ENCODE peak calls at places on chromosomes 6 and 20, in eight cellular contexts. One of them, this sample, is unnamed.

GRCh38 chr6:6766230-6766905 is 177.8 kb downstream of the LY86 start:
- DNase-seq in nephron progenitor cell: no peak
- DNase-seq in WTC11: no peak
- DNase-seq in NCI-H2171 treated with DMSO at 0.1 percent for 48 hours: no peak
- DNase-seq in body of pancreas: no peak
- DNase-seq in MM.1S: peak; percentile 53
- DNase-seq in fibroblast of lung: no peak
- DNase-seq in COR-L47: no peak
- DNase-seq in this sample: peak; percentile 82

GRCh38 chr6:111242452-111242851 is 155.1 kb downstream of the SLC16A10 start:
- DNase-seq in WTC11: no peak
- DNase-seq in body of pancreas: no peak
- DNase-seq in fibroblast of lung: no peak
- DNase-seq in MM.1S: no peak
- DNase-seq in nephron progenitor cell: no peak
- DNase-seq in COR-L47: no peak
- DNase-seq in NCI-H2171 treated with DMSO at 0.1 percent for 48 hours: no peak
- DNase-seq in this sample: no peak

GRCh38 chr6:148825492-148825891 is 78.7 kb downstream of the UST start:
- DNase-seq in NCI-H2171 treated with DMSO at 0.1 percent for 48 hours: no peak
- DNase-seq in nephron progenitor cell: no peak
- DNase-seq in fibroblast of lung: no peak
- DNase-seq in WTC11: no peak
- DNase-seq in body of pancreas: no peak
- DNase-seq in MM.1S: no peak
- DNase-seq in COR-L47: no peak
- DNase-seq in this sample: no peak

GRCh38 chr6:136439514-136440186 is 110.6 kb downstream of the MAP7 start:
- DNase-seq in fibroblast of lung: no peak
- DNase-seq in nephron progenitor cell: no peak
- DNase-seq in NCI-H2171 treated with DMSO at 0.1 percent for 48 hours: peak; percentile 10
- DNase-seq in body of pancreas: no peak
- DNase-seq in WTC11: no peak
- DNase-seq in COR-L47: no peak
- DNase-seq in MM.1S: no peak
- DNase-seq in this sample: no peak

GRCh38 chr6:159953091-159953581 is 15.7 kb upstream of the IGF2R start:
- DNase-seq in fibroblast of lung: peak; percentile 92
- DNase-seq in body of pancreas: no peak
- DNase-seq in NCI-H2171 treated with DMSO at 0.1 percent for 48 hours: no peak
- DNase-seq in MM.1S: no peak
- DNase-seq in nephron progenitor cell: no peak
- DNase-seq in COR-L47: no peak
- DNase-seq in WTC11: no peak
- DNase-seq in this sample: no peak

GRCh38 chr6:2959909-2960719 is 11.3 kb downstream of the SERPINB6 start:
- DNase-seq in MM.1S: no peak
- DNase-seq in body of pancreas: no peak
- DNase-seq in COR-L47: no peak
- DNase-seq in fibroblast of lung: peak; percentile 55
- DNase-seq in nephron progenitor cell: no peak
- DNase-seq in NCI-H2171 treated with DMSO at 0.1 percent for 48 hours: no peak
- DNase-seq in WTC11: peak; percentile 46
- DNase-seq in this sample: no peak

GRCh38 chr20:44166008-44166407 is 21.0 kb downstream of the JPH2 start:
- DNase-seq in body of pancreas: no peak
- DNase-seq in COR-L47: no peak
- DNase-seq in fibroblast of lung: no peak
- DNase-seq in nephron progenitor cell: no peak
- DNase-seq in NCI-H2171 treated with DMSO at 0.1 percent for 48 hours: no peak
- DNase-seq in MM.1S: no peak
- DNase-seq in WTC11: no peak
- DNase-seq in this sample: no peak

GRCh38 chr6:53377793-53378192 is 29.0 kb upstream of the ELOVL5 start:
- DNase-seq in NCI-H2171 treated with DMSO at 0.1 percent for 48 hours: no peak
- DNase-seq in MM.1S: no peak
- DNase-seq in COR-L47: no peak
- DNase-seq in body of pancreas: no peak
- DNase-seq in fibroblast of lung: no peak
- DNase-seq in nephron progenitor cell: no peak
- DNase-seq in WTC11: no peak
- DNase-seq in this sample: no peak

GRCh38 chr20:53163486-53163885 is 191.3 kb downstream of the TSHZ2 start:
- DNase-seq in fibroblast of lung: peak; percentile 39
- DNase-seq in nephron progenitor cell: no peak
- DNase-seq in COR-L47: no peak
- DNase-seq in NCI-H2171 treated with DMSO at 0.1 percent for 48 hours: no peak
- DNase-seq in MM.1S: no peak
- DNase-seq in body of pancreas: no peak
- DNase-seq in WTC11: no peak
- DNase-seq in this sample: no peak

GRCh38 chr6:163635731-163636344 is 221.3 kb downstream of the QKI start:
- DNase-seq in nephron progenitor cell: no peak
- DNase-seq in MM.1S: no peak
- DNase-seq in COR-L47: no peak
- DNase-seq in NCI-H2171 treated with DMSO at 0.1 percent for 48 hours: no peak
- DNase-seq in WTC11: peak; percentile 20
- DNase-seq in body of pancreas: no peak
- DNase-seq in fibroblast of lung: no peak
- DNase-seq in this sample: no peak

GRCh38 chr6:21003780-21004541 is 469.7 kb downstream of the CDKAL1 start:
- DNase-seq in MM.1S: peak; percentile 29
- DNase-seq in fibroblast of lung: peak; percentile 93
- DNase-seq in COR-L47: no peak
- DNase-seq in NCI-H2171 treated with DMSO at 0.1 percent for 48 hours: peak; percentile 83
- DNase-seq in WTC11: no peak
- DNase-seq in body of pancreas: no peak
- DNase-seq in nephron progenitor cell: no peak
- DNase-seq in this sample: no peak

GRCh38 chr6:12577124-12577845 is 139.3 kb upstream of the PHACTR1 start:
- DNase-seq in nephron progenitor cell: peak; percentile 12
- DNase-seq in NCI-H2171 treated with DMSO at 0.1 percent for 48 hours: no peak
- DNase-seq in body of pancreas: no peak
- DNase-seq in WTC11: no peak
- DNase-seq in COR-L47: no peak
- DNase-seq in fibroblast of lung: peak; percentile 9
- DNase-seq in MM.1S: no peak
- DNase-seq in this sample: no peak

GRCh38 chr20:53176133-53176532 is 204.0 kb downstream of the TSHZ2 start:
- DNase-seq in MM.1S: no peak
- DNase-seq in COR-L47: no peak
- DNase-seq in fibroblast of lung: no peak
- DNase-seq in body of pancreas: no peak
- DNase-seq in nephron progenitor cell: no peak
- DNase-seq in NCI-H2171 treated with DMSO at 0.1 percent for 48 hours: no peak
- DNase-seq in WTC11: peak; percentile 45
- DNase-seq in this sample: no peak

GRCh38 chr20:50538276-50538675 is 28.1 kb downstream of the PTPN1 start:
- DNase-seq in NCI-H2171 treated with DMSO at 0.1 percent for 48 hours: no peak
- DNase-seq in body of pancreas: no peak
- DNase-seq in COR-L47: no peak
- DNase-seq in nephron progenitor cell: no peak
- DNase-seq in MM.1S: no peak
- DNase-seq in WTC11: no peak
- DNase-seq in fibroblast of lung: no peak
- DNase-seq in this sample: no peak

GRCh38 chr6:55882731-55883595 is 7.6 kb upstream of the BMP5 start:
- DNase-seq in COR-L47: no peak
- DNase-seq in MM.1S: no peak
- DNase-seq in nephron progenitor cell: no peak
- DNase-seq in WTC11: no peak
- DNase-seq in NCI-H2171 treated with DMSO at 0.1 percent for 48 hours: no peak
- DNase-seq in body of pancreas: no peak
- DNase-seq in fibroblast of lung: peak; percentile 87
- DNase-seq in this sample: no peak

GRCh38 chr6:112180095-112180820 is 74.1 kb downstream of the LAMA4 start:
- DNase-seq in MM.1S: peak; percentile 67
- DNase-seq in nephron progenitor cell: peak; percentile 50
- DNase-seq in WTC11: no peak
- DNase-seq in COR-L47: peak; percentile 50
- DNase-seq in NCI-H2171 treated with DMSO at 0.1 percent for 48 hours: peak; percentile 92
- DNase-seq in fibroblast of lung: peak; percentile 93
- DNase-seq in body of pancreas: peak; percentile 30
- DNase-seq in this sample: peak; percentile 82

GRCh38 chr6:27290065-27290849 is 21.8 kb downstream of the POM121L2 start:
- DNase-seq in NCI-H2171 treated with DMSO at 0.1 percent for 48 hours: no peak
- DNase-seq in fibroblast of lung: no peak
- DNase-seq in body of pancreas: no peak
- DNase-seq in nephron progenitor cell: peak; percentile 43
- DNase-seq in COR-L47: no peak
- DNase-seq in WTC11: peak; percentile 53
- DNase-seq in MM.1S: no peak
- DNase-seq in this sample: no peak

GRCh38 chr6:37700266-37700973 is 2.7 kb upstream of the MDGA1 start:
- DNase-seq in NCI-H2171 treated with DMSO at 0.1 percent for 48 hours: peak; percentile 30
- DNase-seq in COR-L47: no peak
- DNase-seq in body of pancreas: no peak
- DNase-seq in WTC11: no peak
- DNase-seq in MM.1S: no peak
- DNase-seq in nephron progenitor cell: no peak
- DNase-seq in fibroblast of lung: no peak
- DNase-seq in this sample: no peak

GRCh38 chr6:151493495-151494234 is at the start of gene CCDC170:
- DNase-seq in WTC11: peak; percentile 70
- DNase-seq in MM.1S: peak; percentile 7
- DNase-seq in COR-L47: no peak
- DNase-seq in nephron progenitor cell: peak; percentile 76
- DNase-seq in fibroblast of lung: no peak
- DNase-seq in NCI-H2171 treated with DMSO at 0.1 percent for 48 hours: no peak
- DNase-seq in body of pancreas: no peak
- DNase-seq in this sample: peak; percentile 25

This sample was measured in G401.